ENCODE peak calls at places on chromosomes 3 and 15, in five cellular contexts. C is mesendoderm, U is body of pancreas, Z is upper lobe of right lung, N is HCT116. P is an unnamed sample. For H3K36me3 and H3K4me1, the result is how much of the 10 kb centered on the place peaks cover.

GRCh38 chr15:41180206-41180789 is 50.3 kb downstream of the EXD1 start:
- DNase-seq in C (no peak), U (no peak), Z (no peak), N (no peak), P (peak)

GRCh38 chr3:106013971-106014370 is 145.2 kb upstream of the CBLB start:
- DNase-seq in C (no peak), U (no peak), Z (no peak), N (no peak), P (no peak)

GRCh38 chr15:59438891-59439290 is 905 bp downstream of the FAM81A start:
- DNase-seq in C (no peak), U (no peak), Z (no peak), N (no peak), P (no peak)

GRCh38 chr3:181362378-181362777 is 349.3 kb upstream of the SOX2 start:
- DNase-seq in C (no peak), U (no peak), Z (no peak), N (no peak), P (no peak)

GRCh38 chr15:26771168-26771916 is 1.5 kb downstream of the GABRB3 start:
- DNase-seq in C (peak), U (peak), Z (peak), N (no peak), P (peak)

GRCh38 chr15:67082007-67082536 is 16.7 kb downstream of the SMAD3 start:
- DNase-seq in C (peak), U (peak), Z (no peak), N (no peak), P (no peak)

GRCh38 chr15:95684693-95685115 is 645.8 kb upstream of the NR2F2 start:
- DNase-seq in C (peak), U (no peak), Z (no peak), N (peak), P (no peak)

GRCh38 chr3:152121292-152121654 is 147.5 kb upstream of the MBNL1 start:
- DNase-seq in C (no peak), U (no peak), Z (no peak), N (no peak), P (no peak)

GRCh38 chr3:196128172-196128843 is 46.4 kb upstream of the TFRC start:
- DNase-seq in C (no peak), U (no peak), Z (no peak), N (no peak), P (no peak)

GRCh38 chr15:33601461-33601860 is 290.7 kb downstream of the RYR3 start:
- DNase-seq in C (peak), U (no peak), Z (no peak), N (no peak), P (no peak)

GRCh38 chr3:120497813-120498212 is 47.0 kb upstream of the FSTL1 start:
- DNase-seq in C (peak), U (no peak), Z (no peak), N (no peak), P (no peak)

GRCh38 chr3:81723732-81724313 is 37.6 kb downstream of the GBE1 start:
- DNase-seq in C (no peak), U (peak), Z (no peak), N (no peak), P (no peak)

GRCh38 chr3:195072916-195073564 is 197.9 kb downstream of the XXYLT1 start:
- DNase-seq in C (no peak), U (peak), Z (peak), N (no peak), P (no peak)

GRCh38 chr3:187628169-187628568 is 42.0 kb downstream of the SST start:
- DNase-seq in C (peak), U (no peak), Z (no peak), N (no peak), P (no peak)

GRCh38 chr3:132543016-132543739 is 53.9 kb upstream of the ACKR4 start:
- DNase-seq in C (no peak), U (no peak), Z (no peak), N (peak), P (no peak)

GRCh38 chr3:49054344-49054862 is 25.2 kb upstream of the IMPDH2 start:
- DNase-seq in C (no peak), U (no peak), Z (no peak), N (no peak), P (no peak)
- H3K36me3 ChIP-seq in C (under half), U (under half), Z (half or more), N (under half), P (half or more)

GRCh38 chr15:38038659-38039442 is 104.4 kb downstream of the TMCO5A start:
- DNase-seq in C (no peak), U (no peak), Z (no peak), N (no peak), P (no peak)
- H3K4me1 ChIP-seq in C (under half), U (under half), Z (under half), N (under half), P (under half)

GRCh38 chr15:91867581-91868026 is 14.1 kb downstream of the SLCO3A1 start:
- DNase-seq in C (peak), U (peak), Z (peak), N (peak), P (no peak)
- H3K4me3 ChIP-seq in C (no peak), U (no peak), Z (peak), N (no peak), P (no peak)

GRCh38 chr3:12977117-12977808 is 96.0 kb downstream of the IQSEC1 start:
- DNase-seq in C (peak), U (no peak), Z (no peak), N (no peak), P (no peak)
- H3K36me3 ChIP-seq in C (under half), U (under half), Z (under half), N (under half), P (under half)

GRCh38 chr3:143123353-143123974 is 3.9 kb downstream of the CHST2 start:
- DNase-seq in C (no peak), U (no peak), Z (no peak), N (no peak), P (no peak)

GRCh38 chr3:143120716-143121239 is 1.2 kb downstream of the CHST2 start:
- DNase-seq in C (peak), U (no peak), Z (peak), N (no peak), P (peak)

GRCh38 chr3:143121240-143122088 is 1.9 kb downstream of the CHST2 start:
- DNase-seq in C (peak), U (no peak), Z (peak), N (no peak), P (no peak)

GRCh38 chr3:143122089-143122430 is 2.5 kb downstream of the CHST2 start:
- DNase-seq in C (no peak), U (no peak), Z (no peak), N (no peak), P (no peak)

GRCh38 chr3:143122608-143123352 is 3.2 kb downstream of the CHST2 start:
- DNase-seq in C (no peak), U (no peak), Z (no peak), N (no peak), P (no peak)
- H3K4me1 ChIP-seq in C (under half), U (under half), Z (under half), N (under half), P (under half)

DNA sequence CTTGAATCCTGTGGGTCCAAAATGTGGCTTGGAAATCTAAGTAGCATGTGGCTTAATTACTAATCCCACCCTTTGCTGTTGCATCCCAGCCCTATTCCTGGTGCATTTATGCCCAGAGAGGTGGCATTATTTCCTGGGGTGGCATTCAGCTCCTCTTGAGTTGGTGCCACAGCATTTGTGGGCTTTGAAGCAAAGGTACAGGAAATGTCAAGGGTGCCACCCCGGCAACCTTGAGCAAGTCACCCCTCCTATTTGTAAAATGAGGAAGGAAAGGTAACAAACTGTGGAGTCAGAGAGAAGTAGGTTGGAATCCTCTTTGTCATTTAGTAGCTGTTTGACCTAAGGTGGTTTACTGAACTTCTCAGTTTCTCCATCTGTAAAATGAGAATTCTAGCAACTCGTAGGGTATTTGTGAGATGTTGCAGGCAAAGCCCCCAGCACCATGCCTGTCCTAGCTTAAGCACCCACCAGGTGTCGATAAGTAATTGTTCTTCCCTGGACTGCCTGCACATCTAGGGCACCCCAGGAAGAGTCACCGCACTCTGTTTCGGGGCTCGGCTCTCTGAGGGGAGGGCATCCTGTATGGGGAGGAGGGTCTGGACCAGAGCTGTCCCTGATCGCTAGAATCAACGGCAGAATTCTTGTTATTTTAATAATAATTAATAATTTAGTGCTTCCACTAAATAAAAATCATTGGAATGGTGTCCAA is 17.1 kb downstream of the ISG20 start:
- DNase-seq in C (no peak), U (no peak), Z (no peak), N (no peak), P (no peak)
- H3K4me3 ChIP-seq in C (no peak), U (no peak), Z (no peak), N (no peak), P (no peak)

DNA sequence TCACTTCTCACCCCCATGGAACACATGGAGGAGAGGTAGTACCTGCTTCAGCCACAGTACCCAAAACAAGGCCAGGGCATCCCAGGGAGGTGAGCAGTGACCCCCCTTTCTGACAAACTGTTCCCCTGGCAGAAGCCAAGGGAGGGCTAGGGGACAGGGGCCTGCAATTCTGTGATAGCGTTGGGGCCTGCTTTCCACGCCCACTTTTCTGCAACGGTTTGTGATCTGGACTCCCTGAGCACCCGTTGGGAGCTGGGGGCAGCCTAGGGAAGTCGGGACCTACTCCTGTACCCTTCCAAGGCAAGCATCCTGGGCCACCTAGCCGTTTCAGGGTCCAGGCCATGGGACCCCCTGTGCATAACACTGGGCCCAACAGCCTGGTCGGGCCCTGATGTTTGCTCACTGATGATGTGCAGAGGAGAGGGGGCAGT is 996 bp upstream of the DNAJA4 start:
- DNase-seq in C (no peak), U (no peak), Z (no peak), N (no peak), P (no peak)
- H3K36me3 ChIP-seq in C (under half), U (under half), Z (under half), N (under half), P (under half)

GRCh38 chr3:170714151-170714550 is 128.3 kb upstream of the SLC7A14 start:
- DNase-seq in C (no peak), U (no peak), Z (no peak), N (no peak), P (no peak)
- H3K4me1 ChIP-seq in C (under half), U (under half), Z (under half), N (under half), P (under half)

DNA sequence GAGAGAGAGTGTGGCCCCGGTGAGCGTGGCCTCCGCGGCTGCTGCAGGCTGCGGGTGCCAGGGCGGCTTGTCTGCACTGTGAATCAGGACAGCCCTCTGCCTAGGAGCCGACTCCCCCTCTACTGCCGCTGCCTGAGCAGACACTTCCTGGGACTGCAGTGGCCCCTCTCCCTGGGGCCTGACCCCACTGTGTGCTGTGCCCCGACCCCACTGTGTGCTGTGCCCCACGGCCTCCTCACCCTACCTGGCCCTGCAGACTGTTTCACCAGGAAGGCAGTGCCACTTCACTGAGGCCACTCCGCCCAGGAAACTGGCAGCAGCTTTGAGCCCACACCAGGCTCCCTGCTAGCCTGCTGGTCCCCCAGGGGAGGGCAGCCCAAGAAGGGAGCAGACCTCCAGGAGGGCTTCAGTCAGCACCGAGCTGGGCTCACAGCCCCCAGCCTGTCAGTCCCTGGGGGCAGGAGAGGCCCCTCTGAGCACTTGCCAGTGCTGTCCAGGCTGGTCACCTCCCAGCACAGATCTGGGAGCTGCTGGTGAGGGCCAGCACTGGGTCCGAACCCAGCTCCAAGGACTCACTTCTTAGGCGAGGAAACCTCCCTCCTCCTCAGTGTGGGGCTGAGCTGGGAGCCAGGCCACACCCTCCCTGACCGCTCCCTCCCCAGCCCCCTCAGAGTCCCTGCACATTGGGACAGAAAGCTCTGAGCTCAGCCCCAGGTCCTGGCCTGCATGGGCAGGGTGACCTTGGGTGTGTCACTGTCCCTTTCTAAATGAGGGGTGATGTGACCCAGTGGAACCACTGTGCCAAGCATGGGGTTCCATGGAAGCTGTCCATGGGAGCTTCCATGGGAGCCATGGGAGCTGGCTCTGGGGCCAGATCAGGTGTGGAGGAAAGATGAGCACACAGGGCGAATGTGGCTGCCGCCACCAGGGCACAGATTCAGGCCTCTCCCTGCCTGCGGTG is 56.8 kb downstream of the DNAJB8 start:
- DNase-seq in C (no peak), U (no peak), Z (no peak), N (no peak), P (no peak)
- H3K4me3 ChIP-seq in C (no peak), U (no peak), Z (no peak), N (no peak), P (no peak)

P was measured in HAP-1.